ENCODE peak calls at places on chromosomes 16 and 17, in six cellular contexts. O is choroid plexus epithelial cell; A is GF-D8; V is GM12865; X is stimulated activated CD4-positive, alpha-beta T cell treated with anti-CD3 and anti-CD28 coated beads, Interleukin-1b, Interleukin-23, amount 100 ng/mL, for 24 hours; N is NCI-H345. L is an unnamed sample.

GRCh38 chr17:78970834-78971763 is 8.6 kb downstream of the LGALS3BP start:
- DNase-seq in X (peak), V (peak), A (peak), N (peak), O (peak), L (peak)

GRCh38 chr17:81696218-81696941 is 6.8 kb upstream of the MRPL12 start:
- DNase-seq in O (no peak), A (no peak), V (no peak), N (no peak), X (no peak), L (no peak)

GRCh38 chr16:23907457-23907902 is 71.7 kb downstream of the PRKCB start:
- DNase-seq in V (no peak), O (no peak), A (no peak), N (no peak), X (no peak), L (no peak)

GRCh38 chr17:77666480-77666879 is 292.0 kb upstream of the TNRC6C start:
- DNase-seq in A (no peak), O (no peak), V (no peak), N (no peak), X (no peak), L (no peak)

GRCh38 chr17:30924341-30924740 is 2.6 kb downstream of the ADAP2 start:
- DNase-seq in N (no peak), X (no peak), A (no peak), O (no peak), V (no peak), L (no peak)

GRCh38 chr16:2752035-2752849 is at the start of gene SRRM2:
- DNase-seq in A (peak), V (peak), X (peak), O (peak), N (peak), L (peak)

GRCh38 chr16:55040366-55041086 is 109.9 kb downstream of the IRX5 start:
- DNase-seq in O (no peak), A (no peak), N (no peak), X (no peak), V (no peak), L (no peak)

GRCh38 chr17:57989011-57989345 is 924 bp upstream of the VEZF1 start:
- DNase-seq in V (no peak), O (peak), A (no peak), N (no peak), X (no peak), L (no peak)

GRCh38 chr16:66950437-66950836 is 10.6 kb upstream of the CES3 start:
- DNase-seq in O (no peak), V (peak), X (no peak), N (no peak), A (no peak), L (no peak)

GRCh38 chr17:12242390-12242954 is 221.8 kb downstream of the MAP2K4 start:
- DNase-seq in A (no peak), O (no peak), N (no peak), V (no peak), X (no peak), L (no peak)

GRCh38 chr16:87132361-87133014 is 184.7 kb downstream of the C16orf95 start:
- DNase-seq in N (no peak), A (no peak), O (peak), V (no peak), X (no peak), L (peak)

GRCh38 chr16:47884131-47884725 is 271.6 kb downstream of the ABCC12 start:
- DNase-seq in N (no peak), X (no peak), O (no peak), A (no peak), V (no peak), L (no peak)

GRCh38 chr17:37520174-37520573 is 30.5 kb downstream of the DUSP14 start:
- DNase-seq in A (no peak), O (no peak), N (no peak), V (no peak), X (no peak), L (no peak)

GRCh38 chr16:56263711-56264608 is 72.7 kb downstream of the GNAO1 start:
- DNase-seq in N (no peak), V (no peak), O (no peak), X (no peak), A (no peak), L (peak)

GRCh38 chr17:37458805-37459204 is 30.9 kb upstream of the DUSP14 start:
- DNase-seq in N (no peak), V (no peak), O (peak), A (no peak), X (no peak), L (no peak)

GRCh38 chr17:82267575-82268379 is 5.7 kb downstream of the CSNK1D start:
- DNase-seq in A (no peak), N (no peak), O (peak), V (no peak), X (no peak), L (peak)

GRCh38 chr16:66923866-66924265 is 1.5 kb downstream of the RRAD start:
- DNase-seq in N (no peak), X (no peak), V (no peak), O (no peak), A (no peak), L (no peak)

GRCh38 chr16:30771726-30772125 is 9.6 kb downstream of the RNF40 start:
- DNase-seq in A (no peak), V (no peak), O (peak), X (no peak), N (no peak), L (no peak)

GRCh38 chr16:61596648-61597047 is 439.6 kb downstream of the CDH8 start:
- DNase-seq in A (no peak), N (no peak), X (no peak), V (no peak), O (no peak), L (no peak)

GRCh38 chr16:23324727-23325126 is 22.6 kb downstream of the SCNN1B start:
- DNase-seq in N (peak), X (no peak), V (no peak), O (no peak), A (no peak), L (no peak)

GRCh38 chr17:7652659-7653343 is 2.1 kb downstream of the ATP1B2 start:
- DNase-seq in A (no peak), X (no peak), V (no peak), N (no peak), O (no peak), L (no peak)

GRCh38 chr16:84214451-84215066 is 23.6 kb downstream of the ADAD2 start:
- DNase-seq in A (no peak), V (no peak), X (no peak), N (no peak), O (no peak), L (no peak)

GRCh38 chr17:49557204-49558024 is 18.3 kb upstream of the NXPH3 start:
- DNase-seq in X (no peak), N (peak), V (peak), A (peak), O (peak), L (no peak)

GRCh38 chr17:59853168-59853918 is 39.4 kb downstream of the TUBD1 start:
- DNase-seq in A (no peak), X (no peak), N (peak), V (peak), O (peak), L (no peak)

GRCh38 chr17:19867654-19868395 is at the start of gene ULK2:
- DNase-seq in N (peak), X (no peak), O (peak), V (peak), A (no peak), L (peak)

GRCh38 chr17:273994-274832 is 78.4 kb downstream of the RPH3AL start:
- DNase-seq in O (no peak), X (no peak), V (no peak), N (no peak), A (no peak), L (no peak)

GRCh38 chr17:4508207-4508606 is 9.5 kb downstream of the SPNS2 start:
- DNase-seq in A (no peak), V (no peak), N (no peak), X (no peak), O (no peak), L (no peak)

GRCh38 chr17:56966277-56966676 is 5.4 kb upstream of the COIL start:
- DNase-seq in V (no peak), N (peak), A (no peak), X (no peak), O (no peak), L (no peak)

GRCh38 chr17:4751925-4752324 is 12.2 kb upstream of the CXCL16 start:
- DNase-seq in N (no peak), A (no peak), X (no peak), O (no peak), V (no peak), L (no peak)

GRCh38 chr16:88566158-88566557 is 4.0 kb upstream of the ZC3H18 start:
- DNase-seq in O (peak), X (peak), A (no peak), N (no peak), V (no peak), L (peak)

GRCh38 chr17:80397686-80398085 is 17.3 kb upstream of the ENDOV start:
- DNase-seq in X (no peak), V (no peak), N (no peak), O (no peak), A (no peak), L (no peak)

GRCh38 chr17:74763565-74764387 is 12.4 kb downstream of the NAT9 start:
- DNase-seq in O (no peak), A (no peak), X (no peak), V (no peak), N (no peak), L (no peak)

GRCh38 chr16:68790130-68790761 is 53.1 kb upstream of the TANGO6 start:
- DNase-seq in A (peak), X (no peak), N (no peak), O (peak), V (no peak), L (no peak)

GRCh38 chr17:13600475-13601316 is 1.0 kb downstream of the HS3ST3A1 start:
- DNase-seq in A (no peak), X (no peak), V (no peak), O (no peak), N (no peak), L (no peak)

GRCh38 chr17:14197582-14197981 is 39.1 kb downstream of the CDRT15 start:
- DNase-seq in V (no peak), O (no peak), N (no peak), X (no peak), A (no peak), L (no peak)

GRCh38 chr16:59385953-59386352 is 651.8 kb upstream of the GOT2 start:
- DNase-seq in X (no peak), V (no peak), N (no peak), A (no peak), O (peak), L (no peak)

GRCh38 chr16:79540825-79541595 is 59.5 kb downstream of the MAF start:
- DNase-seq in V (no peak), A (no peak), X (no peak), N (no peak), O (no peak), L (no peak)

GRCh38 chr16:4136229-4136813 is 20.1 kb upstream of the ADCY9 start:
- DNase-seq in X (no peak), N (no peak), A (no peak), V (no peak), O (no peak), L (no peak)

L was measured in putamen.